ENCODE peak calls at places on chromosomes 2 and 18, in five cellular contexts. Q, N, L, B and Y are unnamed samples.

GRCh38 chr2:32135409-32135808 is 30.3 kb upstream of the SLC30A6 start:
- DNase-seq in Q (no peak), N (no peak), L (no peak), B (peak), Y (peak)

GRCh38 chr2:109128466-109129355 is at the start of gene SH3RF3:
- DNase-seq in Q (no peak), N (no peak), L (no peak), B (peak), Y (no peak)

GRCh38 chr2:8197101-8197500 is 484.8 kb upstream of the ID2 start:
- DNase-seq in Q (no peak), N (no peak), L (no peak), B (no peak), Y (no peak)

GRCh38 chr2:120237491-120237902 is 14.3 kb upstream of the TMEM185B start:
- DNase-seq in Q (no peak), N (no peak), L (no peak), B (no peak), Y (no peak)

GRCh38 chr2:189685540-189686229 is 11.2 kb downstream of the ANKAR start:
- DNase-seq in Q (no peak), N (no peak), L (no peak), B (no peak), Y (no peak)

GRCh38 chr2:218323526-218324472 is 31.5 kb upstream of the TMBIM1 start:
- DNase-seq in Q (no peak), N (no peak), L (peak), B (peak), Y (peak)

GRCh38 chr2:190250421-190250820 is 69.2 kb downstream of the HIBCH start:
- DNase-seq in Q (no peak), N (no peak), L (no peak), B (no peak), Y (no peak)

GRCh38 chr2:9003616-9004337 is at the start of gene MBOAT2:
- DNase-seq in Q (peak), N (peak), L (peak), B (peak), Y (peak)

GRCh38 chr2:204749319-204749718 is 204.0 kb downstream of the PARD3B start:
- DNase-seq in Q (no peak), N (no peak), L (no peak), B (no peak), Y (no peak)

GRCh38 chr2:23606968-23607367 is 222.0 kb downstream of the KLHL29 start:
- DNase-seq in Q (no peak), N (no peak), L (no peak), B (no peak), Y (no peak)

GRCh38 chr18:47604041-47604440 is 326.4 kb downstream of the SMAD2 start:
- DNase-seq in Q (no peak), N (no peak), L (no peak), B (no peak), Y (no peak)

GRCh38 chr2:216665717-216666116 is 29.6 kb downstream of the IGFBP5 start:
- DNase-seq in Q (no peak), N (no peak), L (no peak), B (peak), Y (no peak)

GRCh38 chr2:170929686-170930050 is 615 bp downstream of the GORASP2 start:
- DNase-seq in Q (peak), N (no peak), L (peak), B (peak), Y (peak)

GRCh38 chr18:9387891-9388290 is 53.3 kb downstream of the TWSG1 start:
- DNase-seq in Q (no peak), N (no peak), L (no peak), B (no peak), Y (no peak)

GRCh38 chr2:240567137-240567871 is 980 bp upstream of the RNPEPL1 start:
- DNase-seq in Q (no peak), N (no peak), L (no peak), B (no peak), Y (no peak)